ENCODE peak calls at places on chromosomes 6 and 20, in four cellular contexts. Q, D, Z and V are unnamed samples. For H3K36me3, the result is how much of the 10 kb centered on the place peaks cover.

GRCh38 chr6:43927525-43928210 is 157.7 kb downstream of the VEGFA start:
- DNase-seq in Z (no peak), D (no peak), Q (no peak), V (peak)

GRCh38 chr6:150370112-150370511 is 1.3 kb downstream of the IYD start:
- DNase-seq in Z (no peak), D (no peak), Q (no peak), V (no peak)

GRCh38 chr6:11718031-11718430 is 60.6 kb downstream of the ADTRP start:
- DNase-seq in D (no peak), Z (no peak), Q (no peak), V (no peak)

GRCh38 chr6:139932671-139933070 is 558.2 kb upstream of the CITED2 start:
- DNase-seq in Z (no peak), Q (no peak), D (no peak), V (peak)

GRCh38 chr6:150899231-150899630 is 33.7 kb downstream of the MTHFD1L start:
- DNase-seq in Q (no peak), D (no peak), Z (no peak), V (no peak)

GRCh38 chr20:33046412-33046811 is 7.3 kb upstream of the BPIFB3 start:
- DNase-seq in Z (no peak), D (no peak), Q (no peak), V (peak)

GRCh38 chr20:53748176-53748575 is 154.5 kb upstream of the ZNF217 start:
- DNase-seq in Z (no peak), Q (no peak), D (no peak), V (no peak)

GRCh38 chr6:14921170-14921569 is 324.7 kb upstream of the JARID2 start:
- DNase-seq in Z (no peak), Q (no peak), D (peak), V (no peak)

GRCh38 chr6:2507016-2507415 is 243.7 kb downstream of the MYLK4 start:
- DNase-seq in Z (no peak), D (no peak), Q (no peak), V (no peak)

GRCh38 chr20:24742989-24743388 is 206.1 kb upstream of the CST7 start:
- DNase-seq in Z (no peak), D (no peak), Q (no peak), V (no peak)

GRCh38 chr20:12575352-12576095 is 433.2 kb upstream of the SPTLC3 start:
- DNase-seq in D (no peak), Z (no peak), Q (no peak), V (no peak)

GRCh38 chr6:53464942-53465460 is 79.9 kb downstream of the GCLC start:
- DNase-seq in D (no peak), Z (no peak), Q (no peak), V (no peak)

DNA sequence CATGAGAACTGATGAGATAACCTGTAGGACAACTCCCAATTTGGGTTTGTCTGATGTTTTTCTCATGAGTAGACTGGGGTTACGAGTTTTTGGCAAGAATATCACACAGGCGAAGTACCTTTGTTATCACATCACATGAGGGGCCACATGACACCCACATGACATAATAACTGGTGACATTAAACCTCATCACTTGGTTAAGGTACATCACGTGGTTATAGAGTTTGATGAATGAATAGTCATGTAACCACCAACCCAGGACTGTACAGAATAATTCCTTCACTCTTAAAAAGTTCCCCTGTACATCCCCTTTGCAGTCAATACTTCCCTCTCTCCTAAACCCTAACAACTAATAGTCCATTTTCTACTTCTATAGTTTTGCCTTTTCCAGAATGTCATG is 83.4 kb downstream of the REV3L start:
- DNase-seq in D (no peak), Z (no peak), Q (no peak), V (no peak)
- H3K36me3 ChIP-seq in D (under half), Z (half or more), Q (half or more), V (under half)

GRCh38 chr6:41445268-41445667 is 100.9 kb upstream of the FOXP4 start:
- DNase-seq in D (no peak), Q (no peak), Z (no peak), V (peak)
- H3K4me2 ChIP-seq in D (no peak), Q (no peak), Z (no peak), V (no peak)

DNA sequence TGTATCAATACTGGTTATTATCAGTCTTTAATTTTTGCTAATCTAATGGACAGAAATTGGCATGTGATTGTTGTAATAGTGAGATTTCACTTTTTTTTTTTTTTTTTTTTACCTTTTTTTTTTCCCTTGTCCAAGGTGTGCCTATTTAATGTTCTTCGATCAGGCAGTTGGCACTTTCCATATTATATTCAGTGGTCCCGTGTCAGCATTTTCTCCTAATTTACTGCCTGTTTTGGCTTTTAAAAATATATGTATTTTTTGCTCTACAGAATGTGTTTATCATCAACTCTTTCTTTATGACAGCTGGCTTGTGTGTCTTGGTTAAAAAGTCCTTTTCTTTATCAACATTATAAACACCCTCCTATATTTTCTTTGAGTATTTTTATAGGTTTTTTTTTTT is 39.4 kb downstream of the CDYL start:
- DNase-seq in Q (no peak), Z (no peak), D (no peak), V (no peak)
- H3K36me3 ChIP-seq in Q (under half), Z (under half), D (under half), V (under half)

GRCh38 chr20:50859161-50859560 is 64.3 kb downstream of the BCAS4 start:
- DNase-seq in D (no peak), Q (peak), Z (no peak), V (peak)
- H3K4me2 ChIP-seq in D (no peak), Q (peak), Z (no peak), V (no peak)

GRCh38 chr6:7557652-7558051 is 16.2 kb downstream of the DSP start:
- DNase-seq in Z (no peak), D (no peak), Q (no peak), V (no peak)
- H3K36me3 ChIP-seq in Z (under half), D (under half), Q (under half), V (under half)

DNA sequence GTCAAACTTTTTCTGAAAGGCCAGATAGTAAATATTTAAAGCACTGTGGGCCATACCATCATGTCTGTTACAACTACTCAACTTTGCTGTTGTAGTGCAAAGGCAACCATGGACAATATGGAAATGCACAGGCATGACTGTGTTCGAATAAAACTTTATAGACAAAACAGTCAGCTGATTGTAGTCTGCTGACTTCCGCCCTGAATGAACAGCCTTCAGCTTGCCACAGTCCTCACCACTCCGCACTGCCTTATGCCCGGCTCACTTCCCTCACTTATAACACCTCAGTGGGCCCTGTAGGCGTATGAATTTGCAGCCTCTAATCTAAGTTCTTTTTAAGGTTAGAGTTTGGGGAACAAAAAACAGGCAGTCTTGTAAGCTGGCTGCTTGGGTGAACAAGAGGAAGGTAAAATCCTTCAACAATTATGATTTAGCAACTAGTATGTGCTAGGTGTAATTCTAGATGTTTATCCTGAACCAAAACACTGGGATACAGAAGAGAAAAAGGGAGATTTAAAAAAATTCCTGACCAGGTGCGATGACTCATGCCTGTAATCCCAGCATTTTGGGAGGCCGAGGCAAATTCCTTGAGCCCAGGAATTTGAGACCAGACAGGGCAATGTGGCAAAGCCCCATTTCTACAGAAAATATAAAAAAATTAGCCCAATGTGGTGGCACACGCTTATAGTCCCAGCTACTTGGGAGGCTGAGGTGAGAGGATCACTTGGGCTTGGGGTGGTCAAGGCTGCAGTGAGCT is 6.8 kb upstream of the SLC2A10 start:
- DNase-seq in D (no peak), Z (no peak), Q (no peak), V (no peak)
- H3K4me2 ChIP-seq in D (no peak), Z (no peak), Q (no peak), V (no peak)